ENCODE peak calls at places on chromosomes 11 and 22, in eight cellular contexts. One of them, this sample, is unnamed.

GRCh38 chr11:69122642-69123431 is 32.9 kb upstream of the SMIM38 start:
- DNase-seq in neural crest cell: no peak
- DNase-seq in psoas muscle: peak; percentile 59
- DNase-seq in CD8-positive, alpha-beta T cell: peak; percentile 18
- DNase-seq in RWPE1: peak; percentile 96
- DNase-seq in GM06990: peak; percentile 53
- DNase-seq in fibroblast of lung: peak; percentile 58
- DNase-seq in endothelial cell: peak; percentile 48
- DNase-seq in this sample: peak; percentile 75

GRCh38 chr11:134385774-134386565 is 26.1 kb downstream of the B3GAT1 start:
- DNase-seq in CD8-positive, alpha-beta T cell: no peak
- DNase-seq in neural crest cell: no peak
- DNase-seq in RWPE1: no peak
- DNase-seq in fibroblast of lung: no peak
- DNase-seq in psoas muscle: no peak
- DNase-seq in GM06990: no peak
- DNase-seq in endothelial cell: no peak
- DNase-seq in this sample: no peak

GRCh38 chr11:16223558-16223957 is 132.8 kb downstream of the SOX6 start:
- DNase-seq in GM06990: no peak
- DNase-seq in neural crest cell: no peak
- DNase-seq in CD8-positive, alpha-beta T cell: no peak
- DNase-seq in fibroblast of lung: no peak
- DNase-seq in RWPE1: no peak
- DNase-seq in psoas muscle: no peak
- DNase-seq in endothelial cell: no peak
- DNase-seq in this sample: no peak

GRCh38 chr11:37442576-37442975 is 844.5 kb upstream of the RAG2 start:
- DNase-seq in CD8-positive, alpha-beta T cell: no peak
- DNase-seq in RWPE1: no peak
- DNase-seq in neural crest cell: no peak
- DNase-seq in endothelial cell: no peak
- DNase-seq in GM06990: no peak
- DNase-seq in psoas muscle: no peak
- DNase-seq in fibroblast of lung: no peak
- DNase-seq in this sample: no peak

GRCh38 chr11:15629690-15630321 is 515.1 kb downstream of the INSC start:
- DNase-seq in CD8-positive, alpha-beta T cell: no peak
- DNase-seq in psoas muscle: no peak
- DNase-seq in endothelial cell: peak; percentile 56
- DNase-seq in GM06990: no peak
- DNase-seq in fibroblast of lung: peak; percentile 18
- DNase-seq in neural crest cell: peak; percentile 22
- DNase-seq in RWPE1: peak; percentile 7
- DNase-seq in this sample: peak; percentile 5

GRCh38 chr22:38314140-38314991 is 2.9 kb downstream of the CSNK1E start:
- DNase-seq in GM06990: peak; percentile 33
- DNase-seq in fibroblast of lung: peak; percentile 57
- DNase-seq in CD8-positive, alpha-beta T cell: no peak
- DNase-seq in endothelial cell: no peak
- DNase-seq in RWPE1: no peak
- DNase-seq in neural crest cell: no peak
- DNase-seq in psoas muscle: no peak
- DNase-seq in this sample: no peak

GRCh38 chr11:44776840-44777536 is 50.2 kb downstream of the TSPAN18 start:
- DNase-seq in neural crest cell: no peak
- DNase-seq in CD8-positive, alpha-beta T cell: no peak
- DNase-seq in endothelial cell: no peak
- DNase-seq in GM06990: no peak
- DNase-seq in RWPE1: no peak
- DNase-seq in psoas muscle: no peak
- DNase-seq in fibroblast of lung: no peak
- DNase-seq in this sample: no peak

GRCh38 chr11:133713406-133713805 is 131.9 kb downstream of the SPATA19 start:
- DNase-seq in psoas muscle: no peak
- DNase-seq in GM06990: no peak
- DNase-seq in fibroblast of lung: no peak
- DNase-seq in CD8-positive, alpha-beta T cell: no peak
- DNase-seq in RWPE1: no peak
- DNase-seq in endothelial cell: no peak
- DNase-seq in neural crest cell: no peak
- DNase-seq in this sample: no peak

GRCh38 chr11:9895016-9895415 is 231.1 kb downstream of the SWAP70 start:
- DNase-seq in CD8-positive, alpha-beta T cell: no peak
- DNase-seq in fibroblast of lung: no peak
- DNase-seq in neural crest cell: no peak
- DNase-seq in endothelial cell: no peak
- DNase-seq in GM06990: no peak
- DNase-seq in RWPE1: no peak
- DNase-seq in psoas muscle: no peak
- DNase-seq in this sample: no peak

GRCh38 chr11:19350093-19350665 is 109.4 kb upstream of the E2F8 start:
- DNase-seq in GM06990: no peak
- DNase-seq in psoas muscle: no peak
- DNase-seq in fibroblast of lung: no peak
- DNase-seq in RWPE1: no peak
- DNase-seq in neural crest cell: no peak
- DNase-seq in endothelial cell: no peak
- DNase-seq in CD8-positive, alpha-beta T cell: no peak
- DNase-seq in this sample: no peak

GRCh38 chr11:16193897-16194381 is 162.4 kb downstream of the SOX6 start:
- DNase-seq in CD8-positive, alpha-beta T cell: no peak
- DNase-seq in psoas muscle: no peak
- DNase-seq in GM06990: no peak
- DNase-seq in neural crest cell: no peak
- DNase-seq in RWPE1: no peak
- DNase-seq in endothelial cell: no peak
- DNase-seq in fibroblast of lung: no peak
- DNase-seq in this sample: no peak

GRCh38 chr11:72719144-72719543 is 33.1 kb downstream of the ARAP1 start:
- DNase-seq in fibroblast of lung: peak; percentile 57
- DNase-seq in endothelial cell: no peak
- DNase-seq in GM06990: no peak
- DNase-seq in RWPE1: no peak
- DNase-seq in psoas muscle: peak; percentile 71
- DNase-seq in CD8-positive, alpha-beta T cell: no peak
- DNase-seq in neural crest cell: no peak
- DNase-seq in this sample: no peak

GRCh38 chr11:75815345-75815983 is 454 bp downstream of the UVRAG start:
- DNase-seq in RWPE1: peak; percentile 55
- DNase-seq in psoas muscle: peak; percentile 68
- DNase-seq in GM06990: peak; percentile 72
- DNase-seq in neural crest cell: peak; percentile 31
- DNase-seq in endothelial cell: peak; percentile 56
- DNase-seq in fibroblast of lung: peak; percentile 24
- DNase-seq in CD8-positive, alpha-beta T cell: peak; percentile 38
- DNase-seq in this sample: no peak

GRCh38 chr11:79430280-79430679 is 10.6 kb downstream of the TENM4 start:
- DNase-seq in neural crest cell: no peak
- DNase-seq in endothelial cell: no peak
- DNase-seq in RWPE1: no peak
- DNase-seq in GM06990: no peak
- DNase-seq in fibroblast of lung: no peak
- DNase-seq in CD8-positive, alpha-beta T cell: no peak
- DNase-seq in psoas muscle: no peak
- DNase-seq in this sample: no peak
- TF ChIP-seq CTCF in neural crest cell: no peak
- TF ChIP-seq CTCF in endothelial cell: no peak
- TF ChIP-seq CTCF in RWPE1: no peak
- TF ChIP-seq CTCF in GM06990: peak; percentile 3
- TF ChIP-seq CTCF in fibroblast of lung: no peak
- TF ChIP-seq CTCF in CD8-positive, alpha-beta T cell: no peak
- TF ChIP-seq CTCF in psoas muscle: no peak
- TF ChIP-seq CTCF in this sample: peak; percentile 26

GRCh38 chr11:47656284-47656915 is 14.0 kb upstream of the MTCH2 start:
- DNase-seq in neural crest cell: no peak
- DNase-seq in CD8-positive, alpha-beta T cell: no peak
- DNase-seq in RWPE1: no peak
- DNase-seq in endothelial cell: no peak
- DNase-seq in psoas muscle: no peak
- DNase-seq in fibroblast of lung: no peak
- DNase-seq in GM06990: no peak
- DNase-seq in this sample: no peak
- TF ChIP-seq CTCF in neural crest cell: no peak
- TF ChIP-seq CTCF in CD8-positive, alpha-beta T cell: no peak
- TF ChIP-seq CTCF in RWPE1: no peak
- TF ChIP-seq CTCF in endothelial cell: no peak
- TF ChIP-seq CTCF in psoas muscle: no peak
- TF ChIP-seq CTCF in fibroblast of lung: no peak
- TF ChIP-seq CTCF in GM06990: no peak
- TF ChIP-seq CTCF in this sample: no peak

GRCh38 chr11:65489061-65489705 is 9.7 kb upstream of the MALAT1 start:
- DNase-seq in RWPE1: no peak
- DNase-seq in fibroblast of lung: peak; percentile 42
- DNase-seq in CD8-positive, alpha-beta T cell: no peak
- DNase-seq in neural crest cell: no peak
- DNase-seq in endothelial cell: no peak
- DNase-seq in GM06990: no peak
- DNase-seq in psoas muscle: peak; percentile 71
- DNase-seq in this sample: no peak

GRCh38 chr11:65485820-65486219 is 13.0 kb upstream of the MALAT1 start:
- DNase-seq in fibroblast of lung: no peak
- DNase-seq in CD8-positive, alpha-beta T cell: no peak
- DNase-seq in GM06990: no peak
- DNase-seq in RWPE1: no peak
- DNase-seq in neural crest cell: no peak
- DNase-seq in psoas muscle: no peak
- DNase-seq in endothelial cell: no peak
- DNase-seq in this sample: no peak

GRCh38 chr11:65488273-65489058 is 10.4 kb upstream of the MALAT1 start:
- DNase-seq in GM06990: no peak
- DNase-seq in endothelial cell: no peak
- DNase-seq in CD8-positive, alpha-beta T cell: no peak
- DNase-seq in neural crest cell: no peak
- DNase-seq in psoas muscle: peak; percentile 75
- DNase-seq in fibroblast of lung: peak; percentile 55
- DNase-seq in RWPE1: no peak
- DNase-seq in this sample: no peak

GRCh38 chr11:65486570-65487466 is 12.0 kb upstream of the MALAT1 start:
- DNase-seq in fibroblast of lung: no peak
- DNase-seq in CD8-positive, alpha-beta T cell: no peak
- DNase-seq in psoas muscle: no peak
- DNase-seq in neural crest cell: no peak
- DNase-seq in endothelial cell: no peak
- DNase-seq in RWPE1: no peak
- DNase-seq in GM06990: no peak
- DNase-seq in this sample: no peak

GRCh38 chr11:65487467-65488272 is 11.2 kb upstream of the MALAT1 start:
- DNase-seq in CD8-positive, alpha-beta T cell: no peak
- DNase-seq in endothelial cell: peak; percentile 94
- DNase-seq in RWPE1: peak; percentile 99
- DNase-seq in neural crest cell: peak; percentile 90
- DNase-seq in fibroblast of lung: peak; percentile 100
- DNase-seq in GM06990: peak; percentile 82
- DNase-seq in psoas muscle: peak; percentile 97
- DNase-seq in this sample: no peak
- TF ChIP-seq CTCF in CD8-positive, alpha-beta T cell: no peak
- TF ChIP-seq CTCF in endothelial cell: no peak
- TF ChIP-seq CTCF in RWPE1: no peak
- TF ChIP-seq CTCF in neural crest cell: no peak
- TF ChIP-seq CTCF in fibroblast of lung: no peak
- TF ChIP-seq CTCF in GM06990: peak; percentile 28
- TF ChIP-seq CTCF in psoas muscle: no peak
- TF ChIP-seq CTCF in this sample: no peak

GRCh38 chr22:48884786-48885185 is 942.9 kb downstream of the BRD1 start:
- DNase-seq in RWPE1: no peak
- DNase-seq in fibroblast of lung: no peak
- DNase-seq in neural crest cell: no peak
- DNase-seq in CD8-positive, alpha-beta T cell: no peak
- DNase-seq in psoas muscle: peak; percentile 40
- DNase-seq in endothelial cell: no peak
- DNase-seq in GM06990: no peak
- DNase-seq in this sample: no peak

GRCh38 chr22:48884292-48884691 is 943.4 kb downstream of the BRD1 start:
- DNase-seq in CD8-positive, alpha-beta T cell: no peak
- DNase-seq in neural crest cell: no peak
- DNase-seq in GM06990: no peak
- DNase-seq in fibroblast of lung: no peak
- DNase-seq in endothelial cell: no peak
- DNase-seq in psoas muscle: peak; percentile 13
- DNase-seq in RWPE1: no peak
- DNase-seq in this sample: no peak

GRCh38 chr22:48882636-48883200 is 945.0 kb downstream of the BRD1 start:
- DNase-seq in CD8-positive, alpha-beta T cell: no peak
- DNase-seq in neural crest cell: no peak
- DNase-seq in RWPE1: no peak
- DNase-seq in fibroblast of lung: no peak
- DNase-seq in GM06990: no peak
- DNase-seq in psoas muscle: no peak
- DNase-seq in endothelial cell: no peak
- DNase-seq in this sample: no peak

GRCh38 chr22:48881326-48881980 is 946.2 kb downstream of the BRD1 start:
- DNase-seq in endothelial cell: no peak
- DNase-seq in RWPE1: no peak
- DNase-seq in neural crest cell: no peak
- DNase-seq in CD8-positive, alpha-beta T cell: no peak
- DNase-seq in psoas muscle: peak; percentile 3
- DNase-seq in GM06990: no peak
- DNase-seq in fibroblast of lung: no peak
- DNase-seq in this sample: no peak

DNA sequence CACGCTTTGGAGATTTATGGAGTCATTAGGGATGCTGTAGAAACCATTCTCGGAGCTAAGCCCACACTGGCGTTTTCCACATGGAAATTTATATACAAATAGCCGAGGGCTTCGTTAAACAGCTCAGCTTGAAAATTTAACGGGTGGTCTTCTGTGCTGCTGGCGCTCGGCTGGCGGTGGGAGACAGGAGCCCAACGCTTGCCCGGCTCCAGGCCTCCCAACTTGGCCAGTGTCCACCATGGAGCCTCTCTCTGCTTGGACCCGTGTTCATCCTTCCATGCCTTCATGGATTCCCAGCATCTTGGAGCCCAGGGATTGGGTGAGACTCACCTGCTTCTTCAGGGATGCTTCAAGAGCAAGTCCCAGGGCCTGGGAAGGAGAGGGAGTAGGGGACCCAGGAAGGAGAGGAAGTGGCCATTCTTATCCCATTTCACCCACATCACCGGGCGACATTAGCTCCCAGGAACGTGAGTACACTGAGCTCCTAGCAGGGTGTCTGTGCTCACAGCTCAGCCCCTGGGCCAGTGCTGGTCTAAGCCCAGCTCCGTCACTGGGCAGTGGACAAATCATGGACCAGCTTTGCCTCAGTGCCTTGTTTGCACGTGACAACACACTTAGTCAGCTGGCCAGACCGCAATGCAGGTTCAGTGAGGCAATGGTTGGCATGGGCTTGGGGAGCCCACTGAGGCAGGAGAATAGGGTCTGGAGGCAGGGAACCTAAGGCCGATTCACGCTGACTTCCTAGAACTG is 944.3 kb downstream of the BRD1 start:
- DNase-seq in fibroblast of lung: no peak
- DNase-seq in psoas muscle: peak; percentile 3
- DNase-seq in CD8-positive, alpha-beta T cell: no peak
- DNase-seq in RWPE1: no peak
- DNase-seq in GM06990: no peak
- DNase-seq in endothelial cell: no peak
- DNase-seq in neural crest cell: no peak
- DNase-seq in this sample: no peak
- TF ChIP-seq CTCF in fibroblast of lung: no peak
- TF ChIP-seq CTCF in psoas muscle: no peak
- TF ChIP-seq CTCF in CD8-positive, alpha-beta T cell: no peak
- TF ChIP-seq CTCF in RWPE1: no peak
- TF ChIP-seq CTCF in GM06990: no peak
- TF ChIP-seq CTCF in endothelial cell: no peak
- TF ChIP-seq CTCF in neural crest cell: no peak
- TF ChIP-seq CTCF in this sample: no peak